ENCODE peak calls at places on chromosomes 3 and 15, in eight cellular contexts. S, Q, W, K, M, F, C and H are unnamed samples.

GRCh38 chr3:154040283-154040682 is 80.9 kb upstream of the ARHGEF26 start:
- DNase-seq in S (no peak), Q (no peak), W (no peak), K (no peak), M (no peak), F (no peak), C (no peak), H (no peak)

GRCh38 chr15:65069179-65069578 is 1.4 kb upstream of the RASL12 start:
- DNase-seq in S (peak), Q (no peak), W (no peak), K (no peak), M (peak), F (no peak), C (no peak), H (peak)

GRCh38 chr15:95025924-95026728 is 794.8 kb downstream of the MCTP2 start:
- DNase-seq in S (peak), Q (no peak), W (no peak), K (peak), M (peak), F (no peak), C (no peak), H (peak)

GRCh38 chr15:77266708-77267387 is 153.1 kb downstream of the PEAK1 start:
- DNase-seq in S (peak), Q (no peak), W (no peak), K (peak), M (no peak), F (no peak), C (no peak), H (peak)

GRCh38 chr3:171347017-171347979 is 112.9 kb downstream of the TNIK start:
- DNase-seq in S (no peak), Q (no peak), W (no peak), K (no peak), M (peak), F (no peak), C (no peak), H (no peak)

GRCh38 chr3:27607370-27607769 is 114.8 kb downstream of the EOMES start:
- DNase-seq in S (peak), Q (no peak), W (no peak), K (no peak), M (no peak), F (no peak), C (no peak), H (no peak)

GRCh38 chr3:58356054-58356453 is 23.4 kb downstream of the PXK start:
- DNase-seq in S (no peak), Q (no peak), W (no peak), K (no peak), M (no peak), F (no peak), C (no peak), H (no peak)

GRCh38 chr3:78734048-78734637 is 1033.7 kb downstream of the ROBO1 start:
- DNase-seq in S (peak), Q (no peak), W (no peak), K (no peak), M (no peak), F (no peak), C (no peak), H (peak)

GRCh38 chr3:69339766-69340165 is 46.1 kb downstream of the FRMD4B start:
- DNase-seq in S (no peak), Q (no peak), W (no peak), K (no peak), M (no peak), F (no peak), C (no peak), H (no peak)

GRCh38 chr15:101001796-101002195 is 82.6 kb downstream of the LRRK1 start:
- DNase-seq in S (no peak), Q (no peak), W (no peak), K (no peak), M (no peak), F (no peak), C (no peak), H (no peak)